ENCODE peak calls at places on chromosomes 1 and 21, in seven cellular contexts. J, Z, H, G, U, X and L are unnamed samples.
A peak's percentile ranks its signal among the peaks of the same experiment; 100 is the strongest.

GRCh38 chr1:2214541-2215241 is 13.4 kb upstream of the SKI start:
- DNase-seq in J (no peak), Z (peak; percentile 73), H (no peak), G (no peak), U (no peak), X (no peak), L (no peak)

GRCh38 chr21:34061983-34062382 is 11.4 kb upstream of the MRPS6 start:
- DNase-seq in J (no peak), Z (peak; percentile 23), H (peak; percentile 54), G (peak; percentile 76), U (no peak), X (no peak), L (peak; percentile 16)

GRCh38 chr1:233719626-233720334 is 105.9 kb downstream of the KCNK1 start:
- DNase-seq in J (no peak), Z (no peak), H (no peak), G (no peak), U (no peak), X (no peak), L (no peak)

GRCh38 chr21:37792046-37792445 is 124.2 kb downstream of the KCNJ6 start:
- DNase-seq in J (no peak), Z (no peak), H (no peak), G (no peak), U (no peak), X (no peak), L (no peak)

GRCh38 chr1:161763522-161764098 is 2.5 kb upstream of the ATF6 start:
- DNase-seq in J (peak; percentile 46), Z (peak; percentile 20), H (peak; percentile 75), G (peak; percentile 42), U (no peak), X (no peak), L (peak; percentile 79)

GRCh38 chr1:12654657-12655056 is 10.8 kb downstream of the AADACL4 start:
- DNase-seq in J (peak; percentile 65), Z (no peak), H (no peak), G (no peak), U (no peak), X (no peak), L (no peak)

GRCh38 chr1:227273557-227273956 is 44.7 kb downstream of the CDC42BPA start:
- DNase-seq in J (peak; percentile 46), Z (no peak), H (no peak), G (no peak), U (no peak), X (no peak), L (peak; percentile 84)

GRCh38 chr1:96525657-96526613 is 195.6 kb upstream of the PTBP2 start:
- DNase-seq in J (no peak), Z (no peak), H (no peak), G (no peak), U (no peak), X (no peak), L (no peak)

GRCh38 chr1:75797273-75797588 is 549 bp downstream of the MSH4 start:
- DNase-seq in J (no peak), Z (no peak), H (no peak), G (no peak), U (no peak), X (no peak), L (no peak)

GRCh38 chr1:25563330-25564215 is 20.2 kb downstream of the LDLRAP1 start:
- DNase-seq in J (no peak), Z (no peak), H (no peak), G (no peak), U (no peak), X (no peak), L (no peak)

GRCh38 chr1:3219005-3219724 is 150.2 kb downstream of the PRDM16 start:
- DNase-seq in J (peak; percentile 89), Z (peak; percentile 56), H (no peak), G (no peak), U (no peak), X (no peak), L (peak; percentile 25)

GRCh38 chr1:232769718-232770117 is 35.5 kb upstream of the MAP10 start:
- DNase-seq in J (no peak), Z (no peak), H (no peak), G (no peak), U (no peak), X (no peak), L (no peak)

GRCh38 chr1:18020021-18020817 is 87.4 kb upstream of the IGSF21 start:
- DNase-seq in J (no peak), Z (no peak), H (no peak), G (no peak), U (no peak), X (no peak), L (no peak)

GRCh38 chr1:29687601-29688244 is 451.4 kb downstream of the PTPRU start:
- DNase-seq in J (no peak), Z (peak; percentile 80), H (no peak), G (no peak), U (no peak), X (no peak), L (no peak)

GRCh38 chr1:196207624-196208204 is 400.5 kb downstream of the KCNT2 start:
- DNase-seq in J (no peak), Z (no peak), H (no peak), G (no peak), U (no peak), X (no peak), L (no peak)

GRCh38 chr1:205446828-205447227 is 9.0 kb downstream of the BLACAT1 start:
- DNase-seq in J (no peak), Z (no peak), H (no peak), G (no peak), U (no peak), X (no peak), L (no peak)

GRCh38 chr1:202587859-202588480 is 122.3 kb downstream of the SYT2 start:
- DNase-seq in J (no peak), Z (no peak), H (no peak), G (no peak), U (no peak), X (no peak), L (no peak)

GRCh38 chr1:93672069-93672468 is 9.6 kb downstream of the BCAR3 start:
- DNase-seq in J (no peak), Z (no peak), H (no peak), G (peak; percentile 54), U (no peak), X (no peak), L (no peak)

GRCh38 chr1:241675983-241676382 is 23.9 kb downstream of the WDR64 start:
- DNase-seq in J (no peak), Z (peak; percentile 16), H (no peak), G (no peak), U (no peak), X (no peak), L (no peak)

GRCh38 chr1:15073799-15074308 is 79.7 kb upstream of the TMEM51 start:
- DNase-seq in J (no peak), Z (no peak), H (no peak), G (no peak), U (no peak), X (no peak), L (no peak)

GRCh38 chr1:38120552-38121230 is 74.1 kb upstream of the POU3F1 start:
- DNase-seq in J (no peak), Z (no peak), H (no peak), G (no peak), U (no peak), X (no peak), L (no peak)

DNA sequence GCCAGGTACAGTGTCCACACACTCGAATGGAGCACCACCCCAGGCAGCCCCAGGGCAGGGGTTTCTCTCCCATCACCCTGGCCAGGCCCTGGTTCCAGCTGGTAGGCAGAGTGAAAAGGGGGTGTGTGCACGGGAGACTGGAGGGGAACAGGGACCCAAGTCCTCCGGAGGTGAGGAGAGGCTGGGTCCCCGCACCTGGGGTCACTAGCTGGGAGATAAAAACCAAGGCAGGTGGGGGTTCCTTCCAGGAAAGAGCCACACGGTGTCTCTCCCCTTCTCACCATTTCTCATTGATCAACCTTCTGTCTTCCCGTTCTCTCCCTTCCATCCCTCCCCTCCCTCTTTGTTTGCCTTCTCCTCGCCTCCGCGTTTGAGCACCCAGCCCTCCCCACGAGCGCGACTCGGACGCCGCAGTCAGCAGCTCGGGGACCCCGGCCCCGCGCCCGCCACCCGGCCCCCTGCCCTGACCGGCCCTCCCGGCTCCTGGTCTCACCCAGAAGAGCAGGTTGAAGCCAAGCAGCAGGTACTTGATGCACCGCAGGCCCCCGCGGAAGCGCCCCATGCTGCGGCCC is 346 bp downstream of the TSPAN2 start:
- DNase-seq in J (no peak), Z (peak; percentile 54), H (no peak), G (no peak), U (no peak), X (no peak), L (no peak)
- TF ChIP-seq JUND in J (no peak), Z (no peak), H (no peak), G (no peak), U (no peak), X (no peak), L (no peak)

GRCh38 chr1:215883004-215883403 is 315.9 kb downstream of the KCTD3 start:
- DNase-seq in J (no peak), Z (no peak), H (no peak), G (no peak), U (no peak), X (no peak), L (no peak)
- TF ChIP-seq JUND in J (no peak), Z (no peak), H (no peak), G (no peak), U (no peak), X (no peak), L (no peak)

DNA sequence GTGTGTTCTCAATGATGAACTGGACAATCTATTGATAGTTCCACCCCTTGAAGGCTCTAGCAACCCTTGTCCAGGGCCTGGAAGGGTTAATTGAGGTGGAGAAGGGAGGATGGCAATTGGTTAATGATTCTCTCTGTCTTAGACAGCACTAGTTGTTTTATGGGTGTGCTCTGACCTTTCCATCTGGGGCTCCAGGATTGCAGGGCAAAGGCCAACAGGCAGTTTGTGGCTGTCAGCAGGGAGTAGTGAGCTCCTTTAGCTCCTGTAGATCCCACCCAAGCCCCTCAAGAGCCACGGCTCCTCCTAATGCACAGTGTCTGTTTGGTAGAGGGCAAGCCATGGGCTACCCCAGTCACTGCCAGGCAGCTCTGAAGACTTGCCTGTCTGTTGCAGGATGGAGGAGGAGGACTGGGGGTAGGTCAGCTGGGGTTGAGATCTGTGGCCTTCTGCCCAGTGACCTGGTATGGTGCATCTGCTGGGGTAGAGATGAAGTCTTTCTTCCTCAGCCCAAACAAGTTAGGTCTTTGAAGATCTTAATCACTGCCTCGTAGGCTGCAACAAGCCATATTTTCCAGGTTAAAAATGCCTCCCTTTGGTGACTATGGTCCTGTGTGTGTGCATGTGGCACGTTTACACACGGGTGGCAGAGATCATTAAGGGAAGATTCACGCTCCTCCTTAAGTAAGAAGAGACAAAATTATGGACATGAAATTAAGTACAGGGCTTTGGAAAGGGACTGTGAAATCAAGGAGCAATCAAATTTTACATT is 7.7 kb downstream of the MROH7 start:
- DNase-seq in J (peak; percentile 70), Z (no peak), H (no peak), G (peak; percentile 4), U (no peak), X (no peak), L (no peak)
- TF ChIP-seq JUND in J (no peak), Z (no peak), H (no peak), G (no peak), U (no peak), X (no peak), L (no peak)

DNA sequence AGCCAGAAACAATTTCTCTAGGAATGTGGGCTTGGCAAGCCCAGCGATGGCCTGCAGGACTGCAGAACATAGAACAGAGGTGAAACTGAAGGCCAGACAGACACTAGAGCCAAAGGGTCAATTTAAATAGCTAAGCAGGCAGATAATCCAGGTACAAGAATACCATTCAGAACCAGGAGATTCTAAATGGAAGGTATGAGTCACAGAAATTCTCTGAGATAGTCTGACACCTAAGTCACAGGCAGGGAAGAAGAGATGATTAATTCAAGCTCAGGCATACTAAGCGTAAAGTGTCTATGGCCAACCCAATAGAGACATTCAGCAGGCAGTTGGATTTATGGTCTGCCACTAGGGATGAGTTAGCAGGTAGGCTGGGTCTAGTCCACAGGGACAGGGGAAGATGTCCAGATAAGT is 383.6 kb downstream of the LMO4 start:
- DNase-seq in J (no peak), Z (no peak), H (peak; percentile 15), G (no peak), U (no peak), X (no peak), L (no peak)
- TF ChIP-seq JUND in J (no peak), Z (peak; percentile 42), H (peak; percentile 27), G (no peak), U (no peak), X (no peak), L (no peak)